ENCODE peak calls at places on chromosome 4, in six cellular contexts. L is amniotic epithelial cell; X is GDM1; P is NCI-H1092 treated with DMSO at 0.1 percent for 48 hours; B is psoas muscle; M is activated T-helper 1 cell treated with anti-CD3 and anti-CD28 coated beads, Interleukin-2, amount 50 U/mL, for 16 hours. Q is an unnamed sample.

GRCh38 chr4:80913381-80913780 is 117.1 kb upstream of the BMP3 start:
- DNase-seq in B (no peak), P (no peak), M (no peak), X (no peak), L (no peak), Q (no peak)

GRCh38 chr4:162661913-162662312 is 498.1 kb upstream of the FSTL5 start:
- DNase-seq in X (no peak), M (no peak), L (no peak), B (no peak), P (no peak), Q (no peak)

GRCh38 chr4:7172946-7173345 is 19.4 kb upstream of the SORCS2 start:
- DNase-seq in B (peak), M (no peak), L (no peak), X (no peak), P (no peak), Q (no peak)

GRCh38 chr4:147560632-147561031 is 56.6 kb upstream of the TMEM184C start:
- DNase-seq in B (no peak), P (no peak), X (no peak), M (no peak), L (peak), Q (peak)

GRCh38 chr4:147453561-147454141 is 27.2 kb upstream of the EDNRA start:
- DNase-seq in P (no peak), M (no peak), X (no peak), L (no peak), B (no peak), Q (peak)

GRCh38 chr4:106079616-106080015 is 184.3 kb downstream of the NPNT start:
- DNase-seq in X (no peak), P (no peak), B (no peak), L (no peak), M (no peak), Q (no peak)

GRCh38 chr4:86894465-86894864 is 2.2 kb upstream of the C4orf36 start:
- DNase-seq in X (no peak), M (no peak), L (no peak), B (no peak), P (no peak), Q (peak)

GRCh38 chr4:96677499-96677898 is 837.6 kb downstream of the PDHA2 start:
- DNase-seq in P (no peak), B (no peak), L (peak), M (no peak), X (no peak), Q (peak)

GRCh38 chr4:163249042-163249441 is 82.4 kb upstream of the NAF1 start:
- DNase-seq in L (no peak), X (no peak), P (no peak), M (no peak), B (no peak), Q (no peak)

GRCh38 chr4:22245294-22245693 is 270.6 kb downstream of the ADGRA3 start:
- DNase-seq in B (no peak), L (no peak), X (no peak), P (no peak), M (no peak), Q (no peak)

GRCh38 chr4:155543126-155543765 is 123.4 kb upstream of the GUCY1A1 start:
- DNase-seq in L (peak), X (no peak), M (no peak), B (no peak), P (no peak), Q (peak)

Q was measured in iris pigment epithelial cell.